ENCODE peak calls at places on chromosomes 7 and 10, in eight cellular contexts. One of them, this sample, is unnamed. For H3K4me1, the result is how much of the 10 kb centered on the place peaks cover.

GRCh38 chr10:81192404-81192803 is 654.7 kb downstream of the SH2D4B start:
- DNase-seq in spleen: no peak
- DNase-seq in heart right ventricle: no peak
- DNase-seq in Caco-2: no peak
- DNase-seq in naive thymus-derived CD4-positive, alpha-beta T cell: no peak
- DNase-seq in mucosa of descending colon: no peak
- DNase-seq in OCI-LY7: no peak
- DNase-seq in cardiac muscle cell: no peak
- DNase-seq in this sample: no peak

GRCh38 chr7:152025937-152026890 is 740 bp downstream of the GALNT11 start:
- DNase-seq in Caco-2: no peak
- DNase-seq in OCI-LY7: no peak
- DNase-seq in naive thymus-derived CD4-positive, alpha-beta T cell: no peak
- DNase-seq in mucosa of descending colon: no peak
- DNase-seq in cardiac muscle cell: no peak
- DNase-seq in spleen: no peak
- DNase-seq in heart right ventricle: peak
- DNase-seq in this sample: no peak

GRCh38 chr10:15370741-15371701 is at the start of gene FAM171A1:
- DNase-seq in cardiac muscle cell: peak
- DNase-seq in OCI-LY7: no peak
- DNase-seq in spleen: peak
- DNase-seq in Caco-2: peak
- DNase-seq in mucosa of descending colon: peak
- DNase-seq in heart right ventricle: peak
- DNase-seq in naive thymus-derived CD4-positive, alpha-beta T cell: peak
- DNase-seq in this sample: peak

GRCh38 chr10:7932301-7933036 is 114.2 kb downstream of the TAF3 start:
- DNase-seq in OCI-LY7: no peak
- DNase-seq in cardiac muscle cell: no peak
- DNase-seq in Caco-2: peak
- DNase-seq in spleen: no peak
- DNase-seq in mucosa of descending colon: no peak
- DNase-seq in heart right ventricle: no peak
- DNase-seq in naive thymus-derived CD4-positive, alpha-beta T cell: no peak
- DNase-seq in this sample: no peak

GRCh38 chr7:78095549-78095948 is 297.0 kb downstream of the PHTF2 start:
- DNase-seq in mucosa of descending colon: no peak
- DNase-seq in cardiac muscle cell: no peak
- DNase-seq in heart right ventricle: no peak
- DNase-seq in OCI-LY7: no peak
- DNase-seq in naive thymus-derived CD4-positive, alpha-beta T cell: no peak
- DNase-seq in Caco-2: no peak
- DNase-seq in spleen: no peak
- DNase-seq in this sample: no peak

GRCh38 chr7:129522088-129522970 is 20.0 kb downstream of the SMKR1 start:
- DNase-seq in spleen: peak
- DNase-seq in OCI-LY7: no peak
- DNase-seq in Caco-2: no peak
- DNase-seq in mucosa of descending colon: no peak
- DNase-seq in heart right ventricle: no peak
- DNase-seq in naive thymus-derived CD4-positive, alpha-beta T cell: no peak
- DNase-seq in cardiac muscle cell: peak
- DNase-seq in this sample: no peak

GRCh38 chr7:46927131-46927810 is 654.6 kb downstream of the TNS3 start:
- DNase-seq in spleen: no peak
- DNase-seq in cardiac muscle cell: no peak
- DNase-seq in heart right ventricle: no peak
- DNase-seq in OCI-LY7: no peak
- DNase-seq in mucosa of descending colon: no peak
- DNase-seq in naive thymus-derived CD4-positive, alpha-beta T cell: no peak
- DNase-seq in Caco-2: no peak
- DNase-seq in this sample: no peak

GRCh38 chr7:110943686-110944350 is 147.1 kb upstream of the LRRN3 start:
- DNase-seq in spleen: no peak
- DNase-seq in OCI-LY7: no peak
- DNase-seq in mucosa of descending colon: no peak
- DNase-seq in heart right ventricle: no peak
- DNase-seq in cardiac muscle cell: no peak
- DNase-seq in Caco-2: no peak
- DNase-seq in naive thymus-derived CD4-positive, alpha-beta T cell: no peak
- DNase-seq in this sample: no peak

GRCh38 chr7:123783820-123784219 is 35.0 kb upstream of the WASL start:
- DNase-seq in Caco-2: no peak
- DNase-seq in heart right ventricle: no peak
- DNase-seq in OCI-LY7: no peak
- DNase-seq in spleen: no peak
- DNase-seq in mucosa of descending colon: no peak
- DNase-seq in naive thymus-derived CD4-positive, alpha-beta T cell: no peak
- DNase-seq in cardiac muscle cell: no peak
- DNase-seq in this sample: no peak

GRCh38 chr7:74288034-74288881 is 949 bp upstream of the CLIP2 start:
- DNase-seq in Caco-2: no peak
- DNase-seq in spleen: no peak
- DNase-seq in heart right ventricle: no peak
- DNase-seq in mucosa of descending colon: no peak
- DNase-seq in cardiac muscle cell: no peak
- DNase-seq in OCI-LY7: no peak
- DNase-seq in naive thymus-derived CD4-positive, alpha-beta T cell: no peak
- DNase-seq in this sample: no peak
- H3K4me1 ChIP-seq in Caco-2: under half
- H3K4me1 ChIP-seq in spleen: half or more
- H3K4me1 ChIP-seq in heart right ventricle: under half
- H3K4me1 ChIP-seq in mucosa of descending colon: half or more
- H3K4me1 ChIP-seq in cardiac muscle cell: under half
- H3K4me1 ChIP-seq in OCI-LY7: under half
- H3K4me1 ChIP-seq in naive thymus-derived CD4-positive, alpha-beta T cell: under half
- H3K4me1 ChIP-seq in this sample: under half

GRCh38 chr7:28685660-28686417 is 272.3 kb downstream of the TRIL start:
- DNase-seq in Caco-2: peak
- DNase-seq in mucosa of descending colon: peak
- DNase-seq in spleen: peak
- DNase-seq in cardiac muscle cell: peak
- DNase-seq in heart right ventricle: peak
- DNase-seq in OCI-LY7: no peak
- DNase-seq in naive thymus-derived CD4-positive, alpha-beta T cell: no peak
- DNase-seq in this sample: peak

GRCh38 chr7:28685291-28685659 is 272.9 kb downstream of the TRIL start:
- DNase-seq in OCI-LY7: no peak
- DNase-seq in mucosa of descending colon: no peak
- DNase-seq in Caco-2: no peak
- DNase-seq in cardiac muscle cell: no peak
- DNase-seq in spleen: peak
- DNase-seq in heart right ventricle: peak
- DNase-seq in naive thymus-derived CD4-positive, alpha-beta T cell: no peak
- DNase-seq in this sample: peak

GRCh38 chr7:28684729-28685211 is 272.5 kb downstream of the CREB5 start:
- DNase-seq in OCI-LY7: no peak
- DNase-seq in heart right ventricle: no peak
- DNase-seq in mucosa of descending colon: no peak
- DNase-seq in spleen: peak
- DNase-seq in Caco-2: no peak
- DNase-seq in naive thymus-derived CD4-positive, alpha-beta T cell: no peak
- DNase-seq in cardiac muscle cell: no peak
- DNase-seq in this sample: no peak

GRCh38 chr7:28687631-28688030 is 270.5 kb downstream of the TRIL start:
- DNase-seq in naive thymus-derived CD4-positive, alpha-beta T cell: no peak
- DNase-seq in heart right ventricle: no peak
- DNase-seq in mucosa of descending colon: no peak
- DNase-seq in Caco-2: no peak
- DNase-seq in spleen: no peak
- DNase-seq in cardiac muscle cell: no peak
- DNase-seq in OCI-LY7: no peak
- DNase-seq in this sample: no peak

GRCh38 chr7:28686418-28686800 is 271.7 kb downstream of the TRIL start:
- DNase-seq in mucosa of descending colon: no peak
- DNase-seq in spleen: no peak
- DNase-seq in naive thymus-derived CD4-positive, alpha-beta T cell: no peak
- DNase-seq in Caco-2: no peak
- DNase-seq in heart right ventricle: peak
- DNase-seq in cardiac muscle cell: peak
- DNase-seq in OCI-LY7: no peak
- DNase-seq in this sample: no peak
- H3K4me1 ChIP-seq in mucosa of descending colon: under half
- H3K4me1 ChIP-seq in spleen: half or more
- H3K4me1 ChIP-seq in naive thymus-derived CD4-positive, alpha-beta T cell: under half
- H3K4me1 ChIP-seq in Caco-2: under half
- H3K4me1 ChIP-seq in heart right ventricle: under half
- H3K4me1 ChIP-seq in cardiac muscle cell: under half
- H3K4me1 ChIP-seq in OCI-LY7: under half
- H3K4me1 ChIP-seq in this sample: under half

GRCh38 chr10:70481105-70481504 is 2.5 kb downstream of the PALD1 start:
- DNase-seq in spleen: no peak
- DNase-seq in Caco-2: no peak
- DNase-seq in mucosa of descending colon: no peak
- DNase-seq in cardiac muscle cell: no peak
- DNase-seq in naive thymus-derived CD4-positive, alpha-beta T cell: no peak
- DNase-seq in OCI-LY7: no peak
- DNase-seq in heart right ventricle: no peak
- DNase-seq in this sample: no peak

GRCh38 chr10:70479626-70480253 is 1.2 kb downstream of the PALD1 start:
- DNase-seq in mucosa of descending colon: no peak
- DNase-seq in Caco-2: peak
- DNase-seq in OCI-LY7: no peak
- DNase-seq in heart right ventricle: no peak
- DNase-seq in cardiac muscle cell: no peak
- DNase-seq in spleen: no peak
- DNase-seq in naive thymus-derived CD4-positive, alpha-beta T cell: no peak
- DNase-seq in this sample: peak

GRCh38 chr10:70481831-70482530 is 3.4 kb downstream of the PALD1 start:
- DNase-seq in Caco-2: peak
- DNase-seq in naive thymus-derived CD4-positive, alpha-beta T cell: no peak
- DNase-seq in mucosa of descending colon: no peak
- DNase-seq in cardiac muscle cell: peak
- DNase-seq in spleen: peak
- DNase-seq in OCI-LY7: no peak
- DNase-seq in heart right ventricle: peak
- DNase-seq in this sample: peak

GRCh38 chr10:70479161-70479531 is 579 bp downstream of the PALD1 start:
- DNase-seq in heart right ventricle: no peak
- DNase-seq in Caco-2: no peak
- DNase-seq in spleen: no peak
- DNase-seq in OCI-LY7: peak
- DNase-seq in cardiac muscle cell: no peak
- DNase-seq in naive thymus-derived CD4-positive, alpha-beta T cell: no peak
- DNase-seq in mucosa of descending colon: no peak
- DNase-seq in this sample: no peak

GRCh38 chr10:70480254-70480861 is 1.8 kb downstream of the PALD1 start:
- DNase-seq in cardiac muscle cell: no peak
- DNase-seq in Caco-2: peak
- DNase-seq in naive thymus-derived CD4-positive, alpha-beta T cell: peak
- DNase-seq in spleen: no peak
- DNase-seq in mucosa of descending colon: no peak
- DNase-seq in OCI-LY7: peak
- DNase-seq in heart right ventricle: no peak
- DNase-seq in this sample: no peak
- H3K4me1 ChIP-seq in cardiac muscle cell: under half
- H3K4me1 ChIP-seq in Caco-2: under half
- H3K4me1 ChIP-seq in naive thymus-derived CD4-positive, alpha-beta T cell: half or more
- H3K4me1 ChIP-seq in spleen: half or more
- H3K4me1 ChIP-seq in mucosa of descending colon: under half
- H3K4me1 ChIP-seq in OCI-LY7: half or more
- H3K4me1 ChIP-seq in heart right ventricle: half or more
- H3K4me1 ChIP-seq in this sample: under half

DNA sequence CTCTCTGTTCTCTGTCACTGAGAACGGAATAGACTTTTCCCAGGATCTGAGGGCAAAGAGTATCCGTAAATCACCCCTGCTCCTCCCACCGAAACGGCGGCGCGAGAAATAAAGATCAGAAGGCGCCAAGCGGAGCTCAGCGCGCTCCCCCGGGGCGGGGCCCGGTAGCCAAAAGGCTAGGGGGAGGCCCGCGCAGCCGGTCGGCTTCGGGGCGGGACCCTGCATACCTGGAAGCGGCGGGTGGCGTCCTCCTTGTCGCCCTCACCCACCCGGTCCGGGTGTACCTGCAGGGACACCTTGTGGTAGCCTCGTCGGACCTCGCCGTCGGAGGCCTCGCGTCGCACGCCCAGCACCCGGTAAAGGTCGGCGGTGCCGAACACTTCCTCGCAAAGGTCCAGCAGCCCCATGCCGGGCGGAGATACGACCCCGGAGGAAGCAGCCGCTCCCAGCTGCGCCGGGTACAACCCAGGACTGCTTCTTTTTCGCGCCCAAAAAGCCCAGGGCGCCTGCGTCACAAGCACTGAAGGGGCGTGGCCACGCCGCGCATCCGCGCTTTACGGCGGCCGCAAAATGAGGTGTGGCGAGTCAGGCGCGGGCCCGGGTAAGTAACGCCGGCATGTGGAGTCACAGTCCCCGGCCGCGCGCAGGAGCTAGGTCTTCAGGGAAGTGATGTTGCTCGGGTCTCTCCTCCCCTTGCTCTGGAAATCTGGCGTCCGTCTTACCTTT is at the start of gene DNAJC9:
- DNase-seq in naive thymus-derived CD4-positive, alpha-beta T cell: peak
- DNase-seq in OCI-LY7: peak
- DNase-seq in spleen: peak
- DNase-seq in Caco-2: peak
- DNase-seq in heart right ventricle: peak
- DNase-seq in mucosa of descending colon: peak
- DNase-seq in cardiac muscle cell: peak
- DNase-seq in this sample: peak
- H3K4me1 ChIP-seq in naive thymus-derived CD4-positive, alpha-beta T cell: under half
- H3K4me1 ChIP-seq in OCI-LY7: half or more
- H3K4me1 ChIP-seq in spleen: half or more
- H3K4me1 ChIP-seq in Caco-2: under half
- H3K4me1 ChIP-seq in heart right ventricle: under half
- H3K4me1 ChIP-seq in mucosa of descending colon: under half
- H3K4me1 ChIP-seq in cardiac muscle cell: under half
- H3K4me1 ChIP-seq in this sample: under half

GRCh38 chr7:100190059-100190711 is 12.5 kb downstream of the STAG3 start:
- DNase-seq in Caco-2: no peak
- DNase-seq in heart right ventricle: no peak
- DNase-seq in cardiac muscle cell: peak
- DNase-seq in mucosa of descending colon: no peak
- DNase-seq in spleen: no peak
- DNase-seq in OCI-LY7: peak
- DNase-seq in naive thymus-derived CD4-positive, alpha-beta T cell: peak
- DNase-seq in this sample: no peak
- H3K4me1 ChIP-seq in Caco-2: under half
- H3K4me1 ChIP-seq in heart right ventricle: under half
- H3K4me1 ChIP-seq in cardiac muscle cell: under half
- H3K4me1 ChIP-seq in mucosa of descending colon: under half
- H3K4me1 ChIP-seq in spleen: half or more
- H3K4me1 ChIP-seq in OCI-LY7: half or more
- H3K4me1 ChIP-seq in naive thymus-derived CD4-positive, alpha-beta T cell: under half
- H3K4me1 ChIP-seq in this sample: under half